ENCODE peak calls at places on chromosomes 5 and 9, in four cellular contexts. R is CD4-positive, alpha-beta T cell; I is cardiac muscle cell; Z is DND-41. S is an unnamed sample. For H3K9me3, the result is how much of the 10 kb centered on the place peaks cover.

GRCh38 chr5:134138416-134139376 is 24.2 kb downstream of the TCF7 start:
- DNase-seq in R (no peak), I (no peak), Z (peak), S (peak)

GRCh38 chr9:37369671-37370070 is 52.8 kb upstream of the GRHPR start:
- DNase-seq in R (no peak), I (no peak), Z (no peak), S (no peak)

GRCh38 chr5:40410231-40410861 is 269.4 kb upstream of the PTGER4 start:
- DNase-seq in R (peak), Z (peak), I (no peak), S (peak)

GRCh38 chr9:125519741-125520140 is 187.3 kb downstream of the MAPKAP1 start:
- DNase-seq in I (no peak), R (no peak), Z (no peak), S (no peak)

GRCh38 chr9:15423328-15423985 is 781 bp downstream of the SNAPC3 start:
- DNase-seq in I (no peak), R (peak), Z (no peak), S (no peak)

GRCh38 chr9:76486151-76486550 is 27.2 kb downstream of the GCNT1 start:
- DNase-seq in I (no peak), Z (no peak), R (no peak), S (no peak)

GRCh38 chr9:69955536-69956355 is 87.9 kb upstream of the MAMDC2 start:
- DNase-seq in I (no peak), Z (no peak), R (no peak), S (no peak)

GRCh38 chr9:98345011-98345410 is 89.6 kb upstream of the TBC1D2 start:
- DNase-seq in I (no peak), Z (no peak), R (no peak), S (no peak)

GRCh38 chr9:135581636-135582426 is 20.3 kb downstream of the PAEP start:
- DNase-seq in R (no peak), I (no peak), Z (no peak), S (no peak)

GRCh38 chr5:179883163-179883562 is 24.5 kb downstream of the TBC1D9B start:
- DNase-seq in Z (no peak), R (no peak), I (no peak), S (no peak)
- H3K9me3 ChIP-seq in Z (under half), R (under half), I (under half), S (under half)

GRCh38 chr5:32343058-32343672 is 30.4 kb upstream of the MTMR12 start:
- DNase-seq in I (no peak), R (no peak), Z (no peak), S (no peak)
- H3K9me3 ChIP-seq in I (under half), R (under half), Z (under half), S (under half)

GRCh38 chr5:141196363-141196762 is 3.1 kb upstream of the PCDHB11 start:
- DNase-seq in Z (no peak), R (no peak), I (no peak), S (no peak)

DNA sequence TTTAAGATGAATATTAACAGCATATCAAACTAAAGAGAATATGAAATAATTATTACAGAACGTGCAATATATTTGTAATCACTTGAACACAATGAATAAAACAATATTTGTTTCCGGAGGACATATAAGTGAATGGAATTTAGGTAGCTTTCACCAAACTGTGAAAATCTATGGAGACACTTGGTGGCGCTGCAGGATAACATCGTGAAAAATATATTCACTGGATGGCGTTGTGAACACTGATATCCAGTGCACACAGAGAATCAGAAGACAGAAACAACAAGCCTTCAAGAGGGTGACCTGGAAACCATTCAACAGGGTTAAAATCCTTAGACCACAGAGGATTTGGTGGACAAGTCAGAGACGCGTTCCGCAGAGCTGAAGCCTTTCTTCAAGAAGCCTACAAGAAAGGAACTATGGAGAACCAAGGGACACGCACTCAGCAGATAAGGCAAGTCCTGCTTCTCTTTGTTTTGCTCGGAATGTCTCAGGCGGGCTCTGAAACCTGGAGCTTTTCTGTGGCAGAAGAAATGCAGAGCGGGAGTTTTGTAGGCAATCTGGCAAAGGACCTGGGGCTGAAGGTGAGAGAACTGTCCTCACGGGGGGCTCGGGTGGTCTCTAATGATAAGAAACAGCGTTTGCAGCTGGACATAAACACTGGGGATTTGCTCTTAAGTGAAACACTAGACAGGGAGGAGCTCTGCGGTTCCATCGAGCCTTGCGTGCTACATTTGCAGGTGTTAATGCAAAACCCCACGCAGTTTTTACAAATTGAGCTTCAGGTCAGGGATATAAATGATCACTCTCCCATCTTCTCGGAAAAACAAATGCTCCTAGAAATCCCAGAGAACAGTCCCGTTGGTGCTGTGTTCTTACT is at the start of gene PCDHB11:
- DNase-seq in Z (no peak), I (peak), R (no peak), S (no peak)
- H3K9me3 ChIP-seq in Z (under half), I (under half), R (under half), S (under half)

DNA sequence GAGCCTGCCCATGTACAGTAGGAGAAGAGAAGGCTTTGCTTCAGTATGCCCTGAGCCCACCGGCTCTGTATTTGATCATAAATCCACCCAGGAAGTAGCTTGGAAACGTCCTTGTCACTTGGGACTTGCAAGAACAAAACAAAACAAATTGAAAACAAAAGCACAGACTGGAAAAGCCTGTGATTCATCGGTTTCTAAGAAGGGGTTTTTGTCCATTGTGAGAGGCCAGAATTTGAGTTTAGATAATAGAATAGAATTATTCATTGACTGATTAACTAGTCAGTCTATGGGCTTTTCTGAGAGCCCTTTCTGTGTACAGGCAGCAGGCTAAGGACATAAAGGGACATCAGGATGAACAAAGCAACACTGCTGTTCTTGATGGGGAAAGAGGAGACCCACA is 424.8 kb downstream of the IRX1 start:
- DNase-seq in I (no peak), Z (no peak), R (no peak), S (no peak)
- H3K9me3 ChIP-seq in I (under half), Z (under half), R (under half), S (under half)

DNA sequence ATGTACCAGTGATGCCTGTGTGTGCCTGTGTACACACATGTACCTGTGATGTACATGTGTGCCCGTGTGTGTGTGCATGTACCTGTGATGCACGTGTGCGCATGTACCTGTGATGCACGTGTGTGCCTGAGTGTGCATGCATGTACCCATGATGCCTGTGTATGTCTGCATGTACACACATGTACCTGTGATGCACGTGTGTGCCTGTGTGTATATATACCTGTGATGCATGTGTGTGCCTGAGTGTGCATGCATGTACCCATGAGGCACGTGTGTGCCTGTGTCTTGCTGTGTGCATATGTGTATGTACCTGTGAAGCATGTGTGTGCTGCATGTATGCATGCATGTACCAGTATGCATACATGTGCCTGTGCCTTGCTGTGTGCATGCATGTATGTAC is 419.0 kb downstream of the IRX2 start:
- DNase-seq in R (no peak), I (no peak), Z (no peak), S (no peak)
- H3K9me3 ChIP-seq in R (under half), I (under half), Z (under half), S (under half)

GRCh38 chr5:141366016-141366896 is 2.3 kb downstream of the PCDHGA5 start:
- DNase-seq in I (no peak), R (no peak), Z (no peak), S (no peak)

GRCh38 chr5:141373673-141374317 is at the start of gene PCDHGA6:
- DNase-seq in R (no peak), Z (no peak), I (no peak), S (no peak)

GRCh38 chr5:141374627-141375026 is 936 bp downstream of the PCDHGA6 start:
- DNase-seq in R (no peak), Z (no peak), I (no peak), S (no peak)

GRCh38 chr5:141369994-141370848 is at the start of gene PCDHGB3:
- DNase-seq in I (no peak), R (peak), Z (no peak), S (no peak)

GRCh38 chr5:141371572-141372475 is 1.8 kb downstream of the PCDHGB3 start:
- DNase-seq in I (no peak), R (no peak), Z (no peak), S (no peak)
- H3K9me3 ChIP-seq in I (under half), R (under half), Z (under half), S (under half)

GRCh38 chr5:2475902-2476301 is 275.6 kb downstream of the IRX2 start:
- DNase-seq in Z (no peak), I (no peak), R (no peak), S (no peak)
- H3K9me3 ChIP-seq in Z (under half), I (under half), R (under half), S (under half)

GRCh38 chr5:180848878-180849277 is 12.2 kb downstream of the ZFP62 start:
- DNase-seq in I (no peak), Z (no peak), R (no peak), S (no peak)

GRCh38 chr5:180844858-180845257 is 16.2 kb downstream of the ZFP62 start:
- DNase-seq in I (no peak), Z (no peak), R (no peak), S (no peak)

GRCh38 chr5:180848265-180848664 is 12.8 kb downstream of the ZFP62 start:
- DNase-seq in I (no peak), Z (no peak), R (no peak), S (no peak)

GRCh38 chr5:180844432-180844831 is 16.6 kb downstream of the ZFP62 start:
- DNase-seq in Z (no peak), R (no peak), I (no peak), S (no peak)

GRCh38 chr5:180847053-180847452 is 14.0 kb downstream of the ZFP62 start:
- DNase-seq in Z (no peak), I (no peak), R (no peak), S (no peak)
- H3K9me3 ChIP-seq in Z (under half), I (under half), R (under half), S (under half)

S was measured in T-helper 17 cell.